ENCODE peak calls at places on chromosome 1, in seven cellular contexts. L is heart right ventricle; D is cardiac muscle cell; B is CD8-positive, alpha-beta T cell; I is Peyer's patch; X is A549; K is upper lobe of right lung. A is an unnamed sample. For H3K4me1, the result is how much of the 10 kb centered on the place peaks cover.

GRCh38 chr1:177103005-177103404 is 61.5 kb downstream of the ASTN1 start:
- DNase-seq in L (no peak), X (no peak), D (no peak), K (no peak), I (no peak), B (no peak), A (no peak)

GRCh38 chr1:194225781-194226180 is 1039.4 kb upstream of the B3GALT2 start:
- DNase-seq in L (no peak), I (no peak), K (no peak), X (no peak), B (no peak), D (no peak), A (no peak)

GRCh38 chr1:1554550-1554925 is 14.1 kb upstream of the TMEM240 start:
- DNase-seq in X (no peak), I (no peak), D (no peak), B (no peak), K (no peak), L (no peak), A (no peak)

GRCh38 chr1:30684881-30685795 is 38.2 kb downstream of the MATN1 start:
- DNase-seq in K (peak), B (no peak), X (peak), L (no peak), D (peak), I (peak), A (peak)

GRCh38 chr1:30756545-30757195 is 904 bp downstream of the LAPTM5 start:
- DNase-seq in D (no peak), L (peak), K (peak), B (peak), I (no peak), X (peak), A (peak)

GRCh38 chr1:12595839-12596821 is 21.9 kb downstream of the DHRS3 start:
- DNase-seq in K (peak), B (no peak), L (peak), X (peak), I (peak), D (peak), A (no peak)

GRCh38 chr1:248622491-248623106 is 12.3 kb downstream of the OR2T11 start:
- DNase-seq in B (no peak), K (no peak), L (no peak), X (peak), D (peak), I (no peak), A (no peak)

GRCh38 chr1:221776495-221777413 is 34.9 kb upstream of the DUSP10 start:
- DNase-seq in K (no peak), B (no peak), L (no peak), D (no peak), I (no peak), X (no peak), A (no peak)

GRCh38 chr1:248890549-248891498 is 15.2 kb upstream of the PGBD2 start:
- DNase-seq in K (no peak), B (no peak), I (no peak), X (no peak), L (no peak), D (no peak), A (no peak)

GRCh38 chr1:179353546-179353945 is 12.2 kb upstream of the AXDND1 start:
- DNase-seq in D (peak), I (no peak), B (no peak), X (no peak), L (no peak), K (no peak), A (no peak)

GRCh38 chr1:171653796-171654704 is 1.6 kb upstream of the MYOC start:
- DNase-seq in K (no peak), I (no peak), B (no peak), X (no peak), D (peak), L (no peak), A (no peak)

GRCh38 chr1:236166041-236166440 is 23.7 kb downstream of the GPR137B start:
- DNase-seq in B (no peak), L (no peak), I (no peak), K (no peak), X (no peak), D (no peak), A (no peak)

GRCh38 chr1:230104395-230105244 is 37.6 kb downstream of the GALNT2 start:
- DNase-seq in L (peak), D (peak), X (peak), K (peak), I (peak), B (peak), A (no peak)

GRCh38 chr1:156663178-156663577 is 14.0 kb downstream of the NES start:
- DNase-seq in D (peak), X (no peak), I (no peak), B (no peak), K (no peak), L (peak), A (no peak)

GRCh38 chr1:239997515-239998311 is 94.0 kb upstream of the FMN2 start:
- DNase-seq in X (peak), I (no peak), B (no peak), L (no peak), D (peak), K (no peak), A (no peak)

GRCh38 chr1:198628064-198628455 is 10.8 kb upstream of the PTPRC start:
- DNase-seq in X (no peak), K (no peak), L (no peak), D (no peak), B (no peak), I (no peak), A (no peak)

DNA sequence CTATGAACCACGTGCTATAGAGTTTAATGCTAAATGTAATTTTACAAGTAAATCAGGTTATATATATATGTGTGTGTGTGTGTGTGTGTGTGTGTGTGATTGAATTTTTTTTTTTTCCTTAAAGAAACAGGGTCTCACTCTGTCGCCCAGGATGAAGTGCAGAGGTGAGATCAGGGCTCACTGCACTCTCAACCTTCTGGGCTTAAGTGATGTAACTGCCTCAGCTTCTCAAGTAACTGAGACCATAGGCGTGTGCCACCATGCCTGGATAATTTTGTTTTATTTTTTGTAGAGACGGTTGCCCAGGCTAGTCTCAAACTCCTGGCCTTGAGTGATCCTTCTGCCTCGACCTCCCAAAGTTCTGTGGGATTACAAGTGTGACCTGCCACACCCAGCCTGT is 26.3 kb downstream of the POU2F1 start:
- DNase-seq in X (no peak), K (no peak), L (no peak), D (no peak), B (no peak), I (no peak), A (no peak)
- H3K4me3 ChIP-seq in X (no peak), K (no peak), L (no peak), D (no peak), B (no peak), I (no peak), A (no peak)

GRCh38 chr1:67723126-67723525 is 38.1 kb downstream of the GADD45A start:
- DNase-seq in K (no peak), D (no peak), I (no peak), L (no peak), B (no peak), X (no peak), A (no peak)
- H3K4me1 ChIP-seq in K (under half), D (under half), I (under half), L (half or more), B (under half), X (half or more), A (under half)

GRCh38 chr1:78718566-78718965 is 68.9 kb downstream of the IFI44 start:
- DNase-seq in B (no peak), D (no peak), K (no peak), L (no peak), X (no peak), I (no peak), A (no peak)
- H3K27ac ChIP-seq in B (no peak), D (no peak), K (no peak), L (no peak), X (no peak), I (no peak), A (no peak)

GRCh38 chr1:108880850-108881249 is 4.1 kb downstream of the GPSM2 start:
- DNase-seq in B (no peak), K (no peak), L (no peak), I (no peak), X (no peak), D (peak), A (no peak)

GRCh38 chr1:108881369-108881768 is 4.6 kb downstream of the GPSM2 start:
- DNase-seq in X (no peak), D (no peak), I (no peak), B (no peak), K (no peak), L (no peak), A (no peak)

GRCh38 chr1:108877858-108878257 is 1.1 kb downstream of the GPSM2 start:
- DNase-seq in L (no peak), K (no peak), B (no peak), D (peak), X (no peak), I (no peak), A (no peak)

GRCh38 chr1:108877324-108877812 is 583 bp downstream of the GPSM2 start:
- DNase-seq in B (no peak), K (no peak), L (no peak), I (no peak), D (no peak), X (no peak), A (no peak)

GRCh38 chr1:108878678-108879077 is 1.9 kb downstream of the GPSM2 start:
- DNase-seq in K (no peak), D (no peak), X (no peak), L (no peak), B (no peak), I (no peak), A (no peak)
- H3K4me3 ChIP-seq in K (peak), D (no peak), X (no peak), L (no peak), B (no peak), I (no peak), A (no peak)

GRCh38 chr1:201493757-201494617 is 12.9 kb downstream of the CSRP1 start:
- DNase-seq in X (no peak), B (no peak), D (peak), I (no peak), K (no peak), L (peak), A (no peak)
- H3K4me1 ChIP-seq in X (half or more), B (under half), D (half or more), I (under half), K (half or more), L (half or more), A (under half)

GRCh38 chr1:25023190-25023578 is 93.1 kb upstream of the RUNX3 start:
- DNase-seq in B (no peak), I (no peak), K (no peak), D (no peak), L (no peak), X (no peak), A (no peak)

GRCh38 chr1:25020851-25021585 is 90.9 kb upstream of the RUNX3 start:
- DNase-seq in I (no peak), D (no peak), X (no peak), B (no peak), K (no peak), L (no peak), A (no peak)

GRCh38 chr1:25020173-25020840 is 90.2 kb upstream of the RUNX3 start:
- DNase-seq in I (no peak), D (no peak), K (no peak), X (no peak), B (no peak), L (no peak), A (no peak)

GRCh38 chr1:25022361-25023189 is 92.5 kb upstream of the RUNX3 start:
- DNase-seq in D (peak), I (peak), X (peak), B (peak), L (peak), K (peak), A (peak)

GRCh38 chr1:25021586-25022215 is 91.6 kb upstream of the RUNX3 start:
- DNase-seq in X (no peak), L (no peak), I (no peak), B (no peak), K (no peak), D (no peak), A (no peak)
- H3K27ac ChIP-seq in X (peak), L (peak), I (peak), B (peak), K (no peak), D (no peak), A (peak)